ENCODE peak calls at places on chromosomes 2 and 18, in four cellular contexts. Y is activated CD8-positive, alpha-beta T cell treated with anti-CD3 and anti-CD28 coated beads for 36 hours; K is C1 segment of cervical spinal cord; C is nephron progenitor cell. U is an unnamed sample.

GRCh38 chr2:32264422-32265149 is at the start of gene NLRC4:
- DNase-seq in Y (no peak), K (no peak), C (no peak), U (no peak)

GRCh38 chr18:70324897-70325296 is 36.1 kb downstream of the SOCS6 start:
- DNase-seq in Y (no peak), K (no peak), C (no peak), U (no peak)

GRCh38 chr2:10306901-10307463 is 4.3 kb downstream of the HPCAL1 start:
- DNase-seq in Y (peak), K (no peak), C (no peak), U (no peak)

GRCh38 chr2:109290887-109291675 is 162.1 kb downstream of the SH3RF3 start:
- DNase-seq in Y (no peak), K (no peak), C (no peak), U (no peak)

GRCh38 chr2:21424375-21424774 is 300.6 kb downstream of the TDRD15 start:
- DNase-seq in Y (no peak), K (no peak), C (no peak), U (no peak)

GRCh38 chr2:40666438-40666837 is 214.5 kb upstream of the SLC8A1 start:
- DNase-seq in Y (no peak), K (no peak), C (no peak), U (peak)

GRCh38 chr2:30454571-30454970 is 7.5 kb downstream of the LCLAT1 start:
- DNase-seq in Y (no peak), K (no peak), C (no peak), U (no peak)

GRCh38 chr2:130814931-130815680 is 21.6 kb upstream of the ARHGEF4 start:
- DNase-seq in Y (no peak), K (no peak), C (no peak), U (no peak)

GRCh38 chr2:134919360-134920210 is 963 bp downstream of the CCNT2 start:
- DNase-seq in Y (peak), K (no peak), C (no peak), U (no peak)

GRCh38 chr2:184685999-184686841 is 87.9 kb downstream of the ZNF804A start:
- DNase-seq in Y (no peak), K (no peak), C (no peak), U (peak)

GRCh38 chr18:35478520-35479435 is 19.0 kb downstream of the INO80C start:
- DNase-seq in Y (peak), K (no peak), C (no peak), U (peak)

GRCh38 chr2:173414823-173415322 is 60.2 kb downstream of the CDCA7 start:
- DNase-seq in Y (no peak), K (no peak), C (no peak), U (peak)

GRCh38 chr18:36493349-36494281 is 196.1 kb downstream of the FHOD3 start:
- DNase-seq in Y (no peak), K (no peak), C (peak), U (no peak)

GRCh38 chr2:42113427-42113826 is 55.7 kb upstream of the EML4 start:
- DNase-seq in Y (no peak), K (no peak), C (no peak), U (no peak)

GRCh38 chr2:71697106-71698010 is 244.0 kb downstream of the DYSF start:
- DNase-seq in Y (no peak), K (no peak), C (no peak), U (no peak)

GRCh38 chr18:44130365-44130942 is 550.2 kb upstream of the SETBP1 start:
- DNase-seq in Y (peak), K (no peak), C (peak), U (no peak)

GRCh38 chr2:226256237-226256636 is 543.4 kb downstream of the IRS1 start:
- DNase-seq in Y (no peak), K (no peak), C (no peak), U (peak)

GRCh38 chr18:5895886-5896740 is 791 bp upstream of the TMEM200C start:
- DNase-seq in Y (no peak), K (no peak), C (peak), U (no peak)

GRCh38 chr2:98479959-98480524 is 35.4 kb downstream of the INPP4A start:
- DNase-seq in Y (peak), K (no peak), C (no peak), U (peak)

GRCh38 chr18:13147146-13147545 is 71.4 kb upstream of the LDLRAD4 start:
- DNase-seq in Y (no peak), K (no peak), C (no peak), U (no peak)

GRCh38 chr2:68027959-68028358 is 34.8 kb downstream of the C1D start:
- DNase-seq in Y (no peak), K (no peak), C (no peak), U (no peak)

GRCh38 chr2:191066281-191067233 is 52.6 kb upstream of the STAT1 start:
- DNase-seq in Y (peak), K (no peak), C (no peak), U (no peak)

GRCh38 chr2:88230912-88231311 is 60.8 kb downstream of the THNSL2 start:
- DNase-seq in Y (no peak), K (no peak), C (no peak), U (no peak)

GRCh38 chr2:228318218-228318617 is 136.7 kb upstream of the SPHKAP start:
- DNase-seq in Y (peak), K (no peak), C (peak), U (no peak)

GRCh38 chr18:21300616-21301200 is 58.7 kb downstream of the GREB1L start:
- DNase-seq in Y (no peak), K (no peak), C (no peak), U (no peak)

GRCh38 chr2:53475320-53475719 is 292.3 kb upstream of the CHAC2 start:
- DNase-seq in Y (no peak), K (no peak), C (no peak), U (peak)

GRCh38 chr2:133434962-133435668 is 133.1 kb downstream of the NCKAP5 start:
- DNase-seq in Y (no peak), K (no peak), C (no peak), U (peak)

GRCh38 chr2:202023198-202023903 is 10.3 kb upstream of the FZD7 start:
- DNase-seq in Y (no peak), K (no peak), C (no peak), U (no peak)

GRCh38 chr2:209471037-209471436 is 47.2 kb downstream of the MAP2 start:
- DNase-seq in Y (no peak), K (no peak), C (no peak), U (peak)

GRCh38 chr2:109057686-109058085 is 68.7 kb upstream of the EDAR start:
- DNase-seq in Y (peak), K (no peak), C (no peak), U (no peak)

GRCh38 chr2:20221169-20221938 is 3.6 kb downstream of the SDC1 start:
- DNase-seq in Y (no peak), K (no peak), C (no peak), U (no peak)

U was measured in skeletal muscle cell.